ENCODE peak calls at places on chromosomes 1 and 21, in five cellular contexts. Q is K562, F is SK-N-SH, U is HepG2, S is HCT116. M is an unnamed sample.

GRCh38 chr1:89589515-89589914 is 43.4 kb upstream of the LRRC8C start:
- DNase-seq in Q (no peak), F (no peak), U (no peak), S (no peak), M (no peak)

GRCh38 chr1:113917400-113918082 is 11.6 kb upstream of the HIPK1 start:
- DNase-seq in Q (no peak), F (no peak), U (no peak), S (no peak), M (no peak)

GRCh38 chr1:115976062-115976899 is at the start of gene SLC22A15:
- DNase-seq in Q (peak), F (peak), U (no peak), S (no peak), M (peak)

GRCh38 chr1:208329291-208329690 is 85.1 kb upstream of the PLXNA2 start:
- DNase-seq in Q (no peak), F (no peak), U (no peak), S (no peak), M (no peak)

GRCh38 chr1:212010004-212010403 is 25.4 kb downstream of the INTS7 start:
- DNase-seq in Q (no peak), F (no peak), U (peak), S (no peak), M (no peak)

GRCh38 chr1:90534669-90535379 is 182.3 kb downstream of the BARHL2 start:
- DNase-seq in Q (no peak), F (no peak), U (no peak), S (no peak), M (no peak)

GRCh38 chr1:26696645-26697440 is 1.0 kb downstream of the ARID1A start:
- DNase-seq in Q (peak), F (peak), U (no peak), S (no peak), M (no peak)

GRCh38 chr1:158087320-158087927 is 93.3 kb upstream of the CD1D start:
- DNase-seq in Q (peak), F (peak), U (peak), S (peak), M (peak)

GRCh38 chr1:42399315-42400100 is 18.9 kb downstream of the RIMKLA start:
- DNase-seq in Q (no peak), F (no peak), U (no peak), S (no peak), M (no peak)

GRCh38 chr1:55381983-55382382 is 166.8 kb upstream of the USP24 start:
- DNase-seq in Q (no peak), F (no peak), U (no peak), S (no peak), M (no peak)

GRCh38 chr1:156961709-156962108 is 41.3 kb downstream of the LRRC71 start:
- DNase-seq in Q (peak), F (no peak), U (no peak), S (peak), M (no peak)

GRCh38 chr1:98030483-98030882 is 109.6 kb upstream of the DPYD start:
- DNase-seq in Q (no peak), F (no peak), U (no peak), S (no peak), M (no peak)

GRCh38 chr1:18394563-18395156 is 86.1 kb upstream of the KLHDC7A start:
- DNase-seq in Q (no peak), F (no peak), U (no peak), S (no peak), M (no peak)

GRCh38 chr1:46553506-46553905 is 2.1 kb upstream of the KNCN start:
- DNase-seq in Q (no peak), F (no peak), U (no peak), S (no peak), M (no peak)

GRCh38 chr1:223393275-223394214 is at the start of gene CCDC185:
- DNase-seq in Q (no peak), F (peak), U (no peak), S (no peak), M (peak)

GRCh38 chr1:19123837-19124236 is 86.2 kb downstream of the UBR4 start:
- DNase-seq in Q (no peak), F (no peak), U (no peak), S (no peak), M (no peak)

GRCh38 chr1:232571523-232571922 is 58.4 kb downstream of the SIPA1L2 start:
- DNase-seq in Q (peak), F (no peak), U (no peak), S (no peak), M (no peak)

GRCh38 chr1:15719721-15720120 is 16.3 kb upstream of the SLC25A34 start:
- DNase-seq in Q (no peak), F (no peak), U (no peak), S (no peak), M (no peak)

GRCh38 chr21:33020558-33021100 is 5.1 kb upstream of the OLIG2 start:
- DNase-seq in Q (no peak), F (peak), U (no peak), S (no peak), M (no peak)

GRCh38 chr1:26375081-26375480 is 2.5 kb upstream of the ZNF683 start:
- DNase-seq in Q (no peak), F (no peak), U (no peak), S (no peak), M (no peak)

GRCh38 chr1:212433577-212434462 is 1.1 kb downstream of the NENF start:
- DNase-seq in Q (no peak), F (peak), U (no peak), S (no peak), M (no peak)

GRCh38 chr1:234553241-234554156 is 56.5 kb downstream of the IRF2BP2 start:
- DNase-seq in Q (peak), F (peak), U (no peak), S (no peak), M (no peak)

GRCh38 chr1:210910020-210910575 is 223.8 kb downstream of the KCNH1 start:
- DNase-seq in Q (no peak), F (no peak), U (no peak), S (no peak), M (no peak)

GRCh38 chr1:161091093-161091492 is 1.7 kb upstream of the NECTIN4 start:
- DNase-seq in Q (no peak), F (no peak), U (no peak), S (no peak), M (no peak)

GRCh38 chr1:162605225-162605927 is 26.9 kb upstream of the DDR2 start:
- DNase-seq in Q (no peak), F (no peak), U (no peak), S (peak), M (no peak)
- TF ChIP-seq JUND in Q (peak), F (peak), U (no peak), S (peak), M (no peak)

DNA sequence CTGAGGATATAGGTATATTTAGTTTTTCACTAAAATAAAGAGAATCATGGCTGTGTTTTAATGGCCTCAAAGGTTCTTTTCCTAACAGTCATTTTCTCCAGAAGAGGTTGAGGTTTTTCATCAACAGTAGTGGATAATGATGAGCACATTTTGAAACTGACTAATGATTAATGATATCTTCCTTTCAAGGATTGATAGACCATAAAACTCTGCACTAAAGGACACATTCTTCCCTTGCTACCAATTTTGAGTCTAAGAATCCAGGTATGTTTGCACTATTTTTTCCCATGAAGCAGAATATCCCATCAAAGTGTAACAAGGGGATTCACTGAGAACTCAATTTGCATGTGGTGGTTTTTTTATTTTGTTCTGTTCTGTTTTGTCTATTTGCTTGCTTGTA is 9.3 kb upstream of the DUSP23 start:
- DNase-seq in Q (no peak), F (no peak), U (no peak), S (no peak), M (no peak)
- TF ChIP-seq JUND in Q (no peak), F (no peak), U (no peak), S (no peak), M (no peak)

DNA sequence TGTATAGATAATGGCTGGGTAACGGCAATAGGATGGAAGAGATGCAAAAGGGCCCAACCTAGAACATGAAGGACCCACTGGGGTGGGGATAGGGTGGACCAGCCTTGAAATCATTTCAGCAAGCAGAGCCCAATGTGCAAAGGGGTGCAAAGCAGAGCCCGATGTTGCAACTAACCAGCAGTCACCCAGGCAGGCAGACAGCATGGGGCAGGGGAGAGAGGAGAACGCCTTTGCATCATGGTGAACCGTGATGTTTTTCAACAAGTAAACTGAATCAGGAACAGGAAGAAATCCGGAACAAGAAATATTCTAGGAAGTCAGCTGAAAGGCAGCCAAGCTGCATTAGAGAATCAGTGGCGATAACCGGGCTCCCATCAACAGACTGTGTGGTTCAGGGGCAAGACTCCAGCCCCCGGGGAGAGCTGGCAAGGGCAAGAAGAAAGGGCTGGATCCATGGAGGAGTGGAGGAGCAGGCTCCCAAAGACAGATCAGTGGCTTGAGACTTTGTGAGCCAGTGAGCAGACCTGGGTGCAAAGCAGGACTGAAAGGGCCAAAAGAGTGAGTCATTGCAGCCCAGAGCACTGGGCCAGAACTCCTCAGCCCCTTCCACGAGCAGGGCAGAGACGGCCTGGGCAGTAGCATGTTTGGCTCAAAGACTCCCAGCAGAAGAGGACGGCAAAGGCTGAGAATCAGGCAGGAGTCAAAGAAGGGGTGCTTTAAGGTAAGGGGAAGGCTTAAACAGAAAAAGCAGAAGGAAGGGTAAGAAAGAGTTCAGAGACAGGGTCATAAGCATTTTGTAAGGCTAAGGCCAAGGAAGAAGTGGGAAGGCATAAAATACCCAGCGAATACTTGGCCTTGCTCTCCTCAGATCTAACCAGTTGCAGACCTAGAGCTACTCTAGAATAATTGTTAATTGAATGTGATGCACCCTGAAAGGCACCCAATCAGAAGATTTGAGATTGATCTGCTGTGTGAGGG is 155.0 kb downstream of the SETD4 start:
- DNase-seq in Q (no peak), F (no peak), U (no peak), S (no peak), M (no peak)
- TF ChIP-seq JUND in Q (peak), F (peak), U (no peak), S (no peak), M (no peak)

GRCh38 chr1:193674292-193674944 is 488.0 kb upstream of the B3GALT2 start:
- DNase-seq in Q (no peak), F (no peak), U (no peak), S (no peak), M (no peak)
- TF ChIP-seq JUND in Q (no peak), F (peak), U (no peak), S (no peak), M (no peak)

DNA sequence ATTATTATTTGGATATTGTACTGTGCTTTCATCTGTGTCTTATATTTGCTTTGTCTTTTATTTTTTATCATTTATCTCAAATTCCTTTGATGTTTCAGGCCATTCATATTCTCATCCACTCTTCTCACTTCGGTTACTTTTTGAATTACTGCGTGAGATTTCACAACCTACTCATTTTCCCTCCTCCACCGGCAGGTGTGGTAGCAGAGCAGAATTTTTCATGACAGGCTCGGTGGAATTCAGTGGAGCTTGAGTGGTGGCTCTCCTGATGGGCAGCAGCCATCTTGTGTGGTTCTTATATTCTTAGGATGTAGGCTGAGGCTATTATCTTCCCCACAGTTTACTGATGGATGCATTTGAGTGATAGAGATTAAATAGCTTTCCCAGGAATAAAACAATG is 92.3 kb upstream of the IVNS1ABP start:
- DNase-seq in Q (peak), F (no peak), U (no peak), S (no peak), M (no peak)
- TF ChIP-seq JUND in Q (no peak), F (no peak), U (no peak), S (no peak), M (no peak)

GRCh38 chr21:35147439-35147838 is 98.3 kb upstream of the RUNX1 start:
- DNase-seq in Q (no peak), F (no peak), U (no peak), S (no peak), M (no peak)

GRCh38 chr21:35150562-35151226 is 101.6 kb upstream of the RUNX1 start:
- DNase-seq in Q (no peak), F (no peak), U (no peak), S (no peak), M (no peak)

GRCh38 chr21:35153671-35154070 is 104.6 kb upstream of the RUNX1 start:
- DNase-seq in Q (no peak), F (no peak), U (no peak), S (no peak), M (no peak)

GRCh38 chr21:35145626-35146236 is 96.6 kb upstream of the RUNX1 start:
- DNase-seq in Q (no peak), F (no peak), U (no peak), S (no peak), M (no peak)

GRCh38 chr21:35149698-35150097 is 100.6 kb upstream of the RUNX1 start:
- DNase-seq in Q (no peak), F (no peak), U (no peak), S (no peak), M (no peak)
- TF ChIP-seq JUND in Q (no peak), F (peak), U (no peak), S (no peak), M (no peak)

GRCh38 chr1:119738100-119738720 is 26.5 kb downstream of the PHGDH start:
- DNase-seq in Q (no peak), F (no peak), U (no peak), S (no peak), M (no peak)
- TF ChIP-seq JUND in Q (no peak), F (no peak), U (no peak), S (no peak), M (no peak)

GRCh38 chr1:93845554-93846150 is 33.4 kb downstream of the DNTTIP2 start:
- DNase-seq in Q (no peak), F (no peak), U (peak), S (no peak), M (peak)
- TF ChIP-seq JUND in Q (no peak), F (no peak), U (no peak), S (no peak), M (no peak)

DNA sequence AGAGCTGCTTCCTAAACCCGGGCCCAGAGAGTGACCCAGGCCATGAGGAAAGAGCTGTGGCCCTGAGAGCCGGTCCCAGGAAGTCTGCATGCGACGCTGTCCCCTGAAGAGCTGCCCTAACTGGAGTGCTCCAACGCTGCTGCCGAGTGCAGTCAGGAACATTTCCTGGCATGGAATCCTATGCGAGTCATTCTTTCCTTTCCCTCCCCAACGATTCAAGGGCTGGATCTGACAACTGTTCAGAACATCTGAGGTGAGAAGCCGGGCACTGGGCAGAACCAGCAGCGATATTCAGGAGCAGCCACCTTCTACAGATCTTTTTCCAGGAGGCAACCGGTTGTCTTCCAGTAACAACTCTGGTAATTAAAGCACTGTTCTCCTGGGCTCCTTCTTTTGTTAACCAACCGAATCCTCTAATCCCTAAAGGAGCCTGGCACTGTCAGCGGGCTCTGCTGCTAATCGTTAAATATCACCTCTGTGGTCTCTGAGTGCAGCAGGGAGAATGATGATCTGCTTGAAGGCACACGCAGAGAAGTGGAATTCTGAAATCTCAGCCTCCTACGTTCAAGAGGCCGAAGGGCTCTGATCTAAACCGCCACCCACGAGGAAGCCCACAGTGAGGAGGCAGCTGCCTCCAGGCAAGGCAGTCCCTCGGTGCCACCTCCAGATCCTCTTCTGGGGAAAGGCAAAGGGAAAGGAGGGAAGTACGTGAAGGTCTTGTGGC is 55.8 kb downstream of the SLC45A1 start:
- DNase-seq in Q (no peak), F (no peak), U (no peak), S (peak), M (no peak)
- TF ChIP-seq JUND in Q (no peak), F (no peak), U (no peak), S (peak), M (no peak)

DNA sequence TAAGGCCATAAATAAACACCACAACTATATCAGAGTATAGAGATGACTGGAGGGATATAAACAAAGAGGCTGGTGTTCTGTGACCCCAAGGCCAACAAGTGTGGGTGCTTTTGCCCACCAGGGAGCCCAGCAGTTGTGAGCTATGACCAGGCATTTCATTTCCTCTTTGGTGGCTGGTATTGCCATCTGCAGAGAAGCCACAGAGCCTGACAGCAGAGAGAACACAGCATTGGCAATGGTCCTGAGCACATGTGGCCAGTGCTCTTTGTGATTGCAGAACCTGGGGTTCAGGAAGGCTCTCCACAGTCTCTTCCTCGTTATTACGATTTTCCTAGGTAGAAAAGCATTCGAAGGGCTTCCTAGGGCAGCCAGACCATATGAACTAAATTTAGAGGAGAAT is 112.3 kb downstream of the TM2D1 start:
- DNase-seq in Q (no peak), F (no peak), U (no peak), S (no peak), M (no peak)
- TF ChIP-seq JUND in Q (no peak), F (no peak), U (no peak), S (no peak), M (no peak)